ENCODE peak calls at places on chromosomes 7 and 10, in six cellular contexts. P is A549, U is H1, K is HCT116, R is GM12878, N is HepG2. F is an unnamed sample.
A peak's percentile ranks its signal among the peaks of the same experiment; 100 is the strongest.

GRCh38 chr7:28708033-28708451 is 250.1 kb downstream of the TRIL start:
- DNase-seq in P (no peak), U (no peak), K (no peak), R (no peak), N (no peak), F (no peak)

GRCh38 chr10:57638411-57638810 is 629.3 kb downstream of the IPMK start:
- DNase-seq in P (no peak), U (no peak), K (no peak), R (no peak), N (no peak), F (no peak)

GRCh38 chr10:7896297-7896696 is 78.0 kb downstream of the TAF3 start:
- DNase-seq in P (no peak), U (no peak), K (no peak), R (no peak), N (no peak), F (no peak)

GRCh38 chr10:80260295-80261243 is 28.9 kb downstream of the MAT1A start:
- DNase-seq in P (peak; percentile 24), U (peak; percentile 86), K (no peak), R (no peak), N (peak; percentile 48), F (peak; percentile 26)

GRCh38 chr7:12801107-12801506 is 113.7 kb downstream of the ARL4A start:
- DNase-seq in P (no peak), U (no peak), K (peak; percentile 39), R (no peak), N (no peak), F (no peak)

GRCh38 chr7:41047789-41048191 is 655.1 kb downstream of the INHBA start:
- DNase-seq in P (no peak), U (peak; percentile 24), K (no peak), R (no peak), N (no peak), F (no peak)

GRCh38 chr10:5293691-5294550 is 70.8 kb upstream of the UCN3 start:
- DNase-seq in P (peak; percentile 91), U (peak; percentile 97), K (peak; percentile 54), R (no peak), N (peak; percentile 68), F (peak; percentile 44)

GRCh38 chr7:6460990-6461584 is 13.3 kb upstream of the DAGLB start:
- DNase-seq in P (no peak), U (no peak), K (no peak), R (no peak), N (no peak), F (no peak)

GRCh38 chr7:24902276-24902675 is 77.7 kb downstream of the OSBPL3 start:
- DNase-seq in P (no peak), U (no peak), K (no peak), R (no peak), N (no peak), F (no peak)

GRCh38 chr10:70906953-70907618 is 18.7 kb upstream of the PCBD1 start:
- DNase-seq in P (no peak), U (no peak), K (no peak), R (no peak), N (no peak), F (no peak)

GRCh38 chr7:150924256-150924851 is 53.8 kb downstream of the KCNH2 start:
- DNase-seq in P (no peak), U (no peak), K (no peak), R (no peak), N (no peak), F (no peak)

GRCh38 chr10:113802997-113803396 is 50.9 kb downstream of the DCLRE1A start:
- DNase-seq in P (no peak), U (no peak), K (no peak), R (no peak), N (no peak), F (no peak)

GRCh38 chr7:101159696-101160674 is 5.4 kb downstream of the VGF start:
- DNase-seq in P (no peak), U (no peak), K (no peak), R (no peak), N (no peak), F (no peak)

GRCh38 chr10:119663866-119664698 is 12.9 kb downstream of the BAG3 start:
- DNase-seq in P (no peak), U (no peak), K (no peak), R (no peak), N (no peak), F (no peak)

GRCh38 chr7:148547946-148548345 is 42.6 kb upstream of the C7orf33 start:
- DNase-seq in P (no peak), U (no peak), K (no peak), R (no peak), N (no peak), F (no peak)

GRCh38 chr7:28773423-28774129 is 184.6 kb downstream of the TRIL start:
- DNase-seq in P (no peak), U (no peak), K (no peak), R (no peak), N (no peak), F (peak; percentile 3)

GRCh38 chr7:55140221-55140980 is 121.6 kb downstream of the EGFR start:
- DNase-seq in P (no peak), U (no peak), K (no peak), R (peak; percentile 63), N (no peak), F (peak; percentile 31)

GRCh38 chr10:37710831-37711616 is 146.4 kb downstream of the ZNF248 start:
- DNase-seq in P (peak; percentile 14), U (no peak), K (no peak), R (no peak), N (no peak), F (no peak)

GRCh38 chr7:96729795-96730194 is 20.1 kb upstream of the SEM1 start:
- DNase-seq in P (no peak), U (no peak), K (no peak), R (no peak), N (no peak), F (no peak)

GRCh38 chr10:60480865-60481563 is 91.3 kb upstream of the ANK3 start:
- DNase-seq in P (peak; percentile 91), U (no peak), K (peak; percentile 12), R (no peak), N (no peak), F (peak; percentile 40)

GRCh38 chr7:70568674-70569334 is 563.1 kb upstream of the GALNT17 start:
- DNase-seq in P (no peak), U (no peak), K (no peak), R (no peak), N (no peak), F (no peak)

GRCh38 chr10:26441491-26442214 is 3.5 kb downstream of the APBB1IP start:
- DNase-seq in P (no peak), U (no peak), K (no peak), R (no peak), N (no peak), F (no peak)

GRCh38 chr10:21501109-21501508 is 24.4 kb downstream of the SKIDA1 start:
- DNase-seq in P (no peak), U (peak; percentile 50), K (no peak), R (no peak), N (no peak), F (no peak)
- TF ChIP-seq MAX in P (no peak), U (no peak), K (no peak), R (no peak), N (no peak), F (no peak)

DNA sequence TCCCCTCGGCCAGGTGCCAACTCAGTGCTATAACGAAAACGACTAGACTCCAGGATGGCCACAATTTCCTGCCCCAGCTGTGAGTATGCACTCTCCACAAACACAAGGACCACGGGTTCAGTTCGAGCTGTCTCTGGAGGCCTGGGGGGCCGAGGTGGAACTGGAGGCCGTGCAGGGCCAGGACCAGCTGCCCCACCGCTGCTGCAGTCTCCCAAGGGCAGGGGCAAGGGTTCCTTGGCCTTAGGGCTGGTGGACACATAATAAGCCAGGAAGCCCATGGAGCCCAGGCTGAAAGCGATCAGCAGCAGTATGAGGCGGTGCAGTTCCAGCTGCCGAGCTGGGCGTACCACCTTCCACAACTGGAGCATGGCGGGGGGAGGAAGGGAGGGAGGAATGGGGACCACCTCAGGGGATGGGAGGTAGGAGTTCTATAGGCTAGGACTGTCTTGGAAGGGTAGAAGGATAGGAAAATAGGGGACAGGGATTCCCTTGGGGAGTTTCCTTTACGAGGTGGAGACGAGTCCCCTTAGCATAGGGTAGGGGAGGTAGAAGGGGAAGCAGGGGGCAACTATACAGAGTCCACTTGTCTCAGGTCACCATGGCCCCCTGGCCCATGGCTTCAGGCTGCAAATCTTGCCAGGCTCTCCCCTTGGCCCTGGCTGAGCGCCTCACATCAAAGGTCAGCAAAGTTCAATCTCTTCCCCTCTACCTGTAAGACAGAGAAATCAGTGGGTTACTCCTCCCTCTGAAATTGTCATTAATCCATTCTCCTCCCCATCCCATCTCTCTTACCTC is 3.2 kb downstream of the NDST2 start:
- DNase-seq in P (no peak), U (no peak), K (no peak), R (no peak), N (no peak), F (no peak)
- TF ChIP-seq POLR2A in P (no peak), U (no peak), K (no peak), R (no peak), N (peak; percentile 16), F (no peak)

DNA sequence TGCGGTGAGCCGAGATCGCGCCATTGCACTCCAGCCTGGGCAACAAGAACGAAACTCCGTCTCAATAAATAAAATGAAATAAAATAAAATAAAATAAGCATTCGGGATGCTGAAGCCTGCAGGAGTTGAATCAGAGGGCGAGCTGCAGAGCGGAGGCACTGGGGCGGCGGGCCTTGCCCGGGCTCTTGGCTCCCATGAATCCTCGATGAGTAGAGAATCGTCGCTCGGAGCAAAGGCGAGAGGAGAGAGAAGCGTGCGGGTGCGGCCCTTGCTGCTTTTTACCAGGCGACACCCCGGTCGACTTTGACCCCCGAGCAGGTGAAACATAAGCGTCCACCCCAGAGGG is 168.3 kb downstream of the UBE2H start:
- DNase-seq in P (no peak), U (no peak), K (no peak), R (no peak), N (no peak), F (no peak)
- H3K4me2 ChIP-seq in P (no peak overlapping the region), U (no peak overlapping the region), K (no peak overlapping the region), R (peak overlapping the region; percentile 79), N (no peak overlapping the region), F (no peak overlapping the region)

GRCh38 chr7:157548691-157549265 is 212.0 kb downstream of the DNAJB6 start:
- DNase-seq in P (no peak), U (no peak), K (no peak), R (no peak), N (no peak), F (no peak)
- TF ChIP-seq MAX in P (no peak), U (no peak), K (no peak), R (no peak), N (no peak), F (no peak)

DNA sequence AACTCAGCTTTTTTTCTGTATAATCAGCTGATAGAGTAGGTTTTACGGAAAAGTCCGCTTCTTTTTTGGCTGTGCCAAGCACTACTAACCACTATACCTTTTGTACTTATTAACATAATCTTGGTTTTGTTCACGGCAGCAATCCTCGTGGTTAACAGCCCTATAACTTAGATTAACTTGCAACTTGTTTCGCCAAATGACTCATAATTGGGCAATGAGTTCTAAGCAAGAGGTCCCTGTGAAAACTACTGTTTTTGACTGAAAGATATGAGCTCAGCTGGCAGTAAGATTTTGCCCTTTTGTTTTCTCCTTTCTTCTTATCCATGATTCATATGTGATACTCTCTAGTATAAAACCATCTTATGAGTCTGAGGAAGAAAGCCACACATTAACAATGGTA is 345.0 kb upstream of the PCDH15 start:
- DNase-seq in P (no peak), U (no peak), K (no peak), R (no peak), N (no peak), F (peak; percentile 24)
- TF ChIP-seq POLR2A in P (no peak), U (no peak), K (no peak), R (no peak), N (no peak), F (no peak)

GRCh38 chr7:111568419-111568818 is 6.1 kb upstream of the IMMP2L start:
- DNase-seq in P (no peak), U (no peak), K (no peak), R (no peak), N (no peak), F (no peak)
- H3K4me2 ChIP-seq in P (no peak overlapping the region), U (no peak overlapping the region), K (no peak overlapping the region), R (peak overlapping the region; percentile 1), N (no peak overlapping the region), F (no peak overlapping the region)